ENCODE peak calls at places on chromosomes 16 and 17, in five cellular contexts. W, N, C, I and X are unnamed samples.
A peak's percentile ranks its signal among the peaks of the same experiment; 100 is the strongest.

GRCh38 chr16:23288209-23288608 is 13.9 kb upstream of the SCNN1B start:
- DNase-seq in W (no peak), N (no peak), C (no peak), I (no peak), X (no peak)

GRCh38 chr16:79182618-79183017 is 417.9 kb downstream of the MAF start:
- DNase-seq in W (no peak), N (no peak), C (no peak), I (no peak), X (no peak)

GRCh38 chr17:72441899-72442298 is 321.1 kb downstream of the SOX9 start:
- DNase-seq in W (peak; percentile 10), N (no peak), C (no peak), I (no peak), X (no peak)

GRCh38 chr17:38560503-38561318 is 45.0 kb downstream of the SRCIN1 start:
- DNase-seq in W (no peak), N (no peak), C (no peak), I (no peak), X (no peak)

GRCh38 chr16:24217456-24217855 is 38.7 kb upstream of the CACNG3 start:
- DNase-seq in W (no peak), N (no peak), C (no peak), I (no peak), X (no peak)

GRCh38 chr16:24151482-24151939 is 104.6 kb upstream of the CACNG3 start:
- DNase-seq in W (no peak), N (no peak), C (no peak), I (no peak), X (no peak)

GRCh38 chr17:78414178-78415162 is 36.0 kb downstream of the PGS1 start:
- DNase-seq in W (no peak), N (no peak), C (no peak), I (no peak), X (no peak)

GRCh38 chr17:83193336-83194188 is 114.2 kb downstream of the METRNL start:
- DNase-seq in W (peak; percentile 69), N (peak; percentile 9), C (no peak), I (peak; percentile 8), X (peak; percentile 23)

GRCh38 chr16:23120562-23120961 is 28.7 kb downstream of the USP31 start:
- DNase-seq in W (no peak), N (no peak), C (no peak), I (no peak), X (no peak)

GRCh38 chr17:40134184-40134583 is 6.2 kb upstream of the CASC3 start:
- DNase-seq in W (no peak), N (no peak), C (no peak), I (peak; percentile 45), X (peak; percentile 47)

GRCh38 chr17:43784628-43785101 is 4.4 kb downstream of the CFAP97D1 start:
- DNase-seq in W (no peak), N (no peak), C (no peak), I (no peak), X (no peak)

GRCh38 chr17:53462393-53462811 is 360.3 kb upstream of the KIF2B start:
- DNase-seq in W (no peak), N (no peak), C (no peak), I (no peak), X (no peak)

GRCh38 chr17:31226373-31226772 is 70.7 kb downstream of the OMG start:
- DNase-seq in W (no peak), N (no peak), C (no peak), I (no peak), X (no peak)

GRCh38 chr16:69186642-69187386 is at the start of gene SNTB2:
- DNase-seq in W (peak; percentile 95), N (peak; percentile 90), C (peak; percentile 98), I (peak; percentile 96), X (peak; percentile 95)
- TF ChIP-seq EP300 in W (no peak), N (peak; percentile 91), C (no peak), I (no peak), X (no peak)

GRCh38 chr17:36611345-36612072 is 10.1 kb downstream of the MRM1 start:
- DNase-seq in W (no peak), N (no peak), C (no peak), I (no peak), X (no peak)
- TF ChIP-seq EP300 in W (no peak), N (no peak), C (no peak), I (no peak), X (no peak)

GRCh38 chr17:75457047-75457654 is 716 bp downstream of the TMEM94 start:
- DNase-seq in W (no peak), N (no peak), C (no peak), I (no peak), X (peak; percentile 27)

GRCh38 chr17:75454193-75454592 is 2.2 kb upstream of the TMEM94 start:
- DNase-seq in W (no peak), N (no peak), C (no peak), I (no peak), X (no peak)

GRCh38 chr17:75455896-75456416 is 479 bp upstream of the TMEM94 start:
- DNase-seq in W (no peak), N (no peak), C (no peak), I (peak; percentile 27), X (peak; percentile 28)

GRCh38 chr17:75459246-75459589 is 2.8 kb downstream of the TMEM94 start:
- DNase-seq in W (no peak), N (no peak), C (no peak), I (peak; percentile 37), X (no peak)

GRCh38 chr17:75456417-75457046 is at the start of gene TMEM94:
- DNase-seq in W (peak; percentile 99), N (peak; percentile 97), C (peak; percentile 99), I (peak; percentile 96), X (peak; percentile 96)
- TF ChIP-seq EP300 in W (no peak), N (peak; percentile 74), C (no peak), I (no peak), X (no peak)

GRCh38 chr17:41505836-41506767 is 690 bp upstream of the KRT13 start:
- DNase-seq in W (no peak), N (no peak), C (no peak), I (no peak), X (no peak)
- TF ChIP-seq EP300 in W (no peak), N (no peak), C (no peak), I (no peak), X (no peak)

DNA sequence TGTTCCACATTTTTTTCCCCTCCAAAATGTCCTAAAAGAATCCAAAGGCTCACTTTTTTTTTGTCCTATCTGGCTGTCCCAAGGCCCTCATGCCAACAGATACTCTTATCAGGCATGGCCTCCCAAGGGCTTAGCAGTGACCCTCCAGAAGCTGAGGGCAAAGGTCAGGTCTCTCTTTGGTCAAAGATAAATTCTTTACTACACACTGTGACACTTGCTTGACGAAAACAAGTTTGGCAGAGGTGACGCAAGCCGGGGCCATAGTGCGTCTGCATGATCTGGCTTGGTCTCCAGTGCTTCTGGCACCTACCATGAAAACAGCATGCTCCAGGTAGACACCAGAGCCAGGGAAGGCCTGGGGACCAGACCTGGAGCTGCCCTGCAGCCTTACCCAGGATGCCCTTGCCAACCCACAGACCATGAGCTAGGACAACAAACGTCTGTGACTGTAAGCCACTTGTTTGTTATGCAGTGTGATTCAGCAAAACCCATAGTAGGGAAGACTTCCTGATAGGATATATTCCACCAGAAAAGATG is 48.5 kb upstream of the IRF8 start:
- DNase-seq in W (peak; percentile 36), N (no peak), C (no peak), I (no peak), X (no peak)
- TF ChIP-seq EP300 in W (no peak), N (no peak), C (no peak), I (no peak), X (no peak)

DNA sequence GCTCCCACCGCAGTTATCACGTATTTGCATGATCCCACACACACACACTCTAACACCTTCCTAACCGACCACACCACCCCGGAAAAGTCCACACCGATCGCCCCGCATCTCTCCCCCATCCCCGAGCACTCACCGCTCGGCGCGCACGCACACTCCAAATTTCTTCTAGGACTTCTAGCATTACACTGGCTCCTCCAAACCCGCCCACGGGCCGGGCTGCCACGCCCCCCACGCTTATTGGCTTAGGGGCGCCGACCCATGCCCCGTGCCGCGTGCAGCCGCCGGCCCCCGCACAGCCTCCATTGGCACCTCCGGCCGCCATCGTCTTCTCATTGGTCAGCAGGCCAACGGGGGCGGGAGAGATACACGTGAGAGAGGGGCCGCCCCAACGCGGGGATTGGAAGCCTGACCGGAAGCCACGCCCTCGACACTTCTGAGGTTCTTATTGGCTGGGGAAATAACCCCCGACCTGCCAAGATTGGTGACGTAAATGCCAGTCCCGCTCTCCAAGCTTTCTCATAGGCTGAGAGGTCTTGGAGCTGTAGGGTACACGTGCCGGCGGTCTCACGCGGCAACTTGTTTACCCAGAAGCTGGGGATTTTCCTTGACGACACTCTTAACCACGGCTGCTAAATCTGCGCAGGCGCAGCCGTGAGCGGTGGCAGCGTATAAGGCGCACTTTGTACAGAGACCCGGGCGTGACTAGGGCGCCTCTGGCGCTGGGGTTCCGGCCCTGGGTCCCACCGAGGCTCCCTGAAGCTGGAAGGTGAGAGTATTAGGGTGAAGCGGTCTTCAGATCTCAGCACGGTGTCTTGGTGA is 4.2 kb upstream of the PER1 start:
- DNase-seq in W (peak; percentile 100), N (peak; percentile 100), C (peak; percentile 100), I (peak; percentile 100), X (peak; percentile 100)
- TF ChIP-seq EP300 in W (peak; percentile 72), N (peak; percentile 100), C (peak; percentile 2), I (peak; percentile 79), X (peak; percentile 83)

GRCh38 chr16:14092579-14092978 is 21.5 kb downstream of the MRTFB start:
- DNase-seq in W (no peak), N (no peak), C (no peak), I (no peak), X (no peak)

GRCh38 chr16:14089283-14089823 is 18.2 kb downstream of the MRTFB start:
- DNase-seq in W (no peak), N (no peak), C (no peak), I (no peak), X (no peak)

GRCh38 chr16:14086477-14086876 is 15.4 kb downstream of the MRTFB start:
- DNase-seq in W (no peak), N (no peak), C (no peak), I (no peak), X (no peak)

GRCh38 chr16:14088155-14088753 is 17.1 kb downstream of the MRTFB start:
- DNase-seq in W (no peak), N (no peak), C (no peak), I (no peak), X (no peak)

GRCh38 chr16:14087590-14088154 is 16.6 kb downstream of the MRTFB start:
- DNase-seq in W (no peak), N (no peak), C (no peak), I (no peak), X (no peak)
- TF ChIP-seq EP300 in W (no peak), N (no peak), C (no peak), I (no peak), X (no peak)